ENCODE peak calls at places on chromosomes 7 and 10, in four cellular contexts. S is dorsolateral prefrontal cortex, E is left ventricle myocardium inferior, I is cardiac fibroblast. T is an unnamed sample.
A peak's percentile ranks its signal among the peaks of the same experiment; 100 is the strongest.

GRCh38 chr10:69152002-69152401 is 28.0 kb downstream of the VPS26A start:
- DNase-seq in E (no peak), S (no peak), I (no peak), T (no peak)

GRCh38 chr10:59432207-59432900 is 70.0 kb upstream of the FAM13C start:
- DNase-seq in S (no peak), I (peak; percentile 48), E (no peak), T (no peak)

GRCh38 chr10:22476601-22477364 is 131.5 kb downstream of the SPAG6 start:
- DNase-seq in S (no peak), I (no peak), E (no peak), T (no peak)

GRCh38 chr7:81715984-81716588 is 53.8 kb downstream of the HGF start:
- DNase-seq in S (no peak), E (no peak), I (peak; percentile 80), T (no peak)

GRCh38 chr10:62451606-62451965 is 77.4 kb downstream of the ZNF365 start:
- DNase-seq in E (no peak), I (no peak), S (no peak), T (no peak)

GRCh38 chr7:38824948-38825347 is 84.0 kb downstream of the VPS41 start:
- DNase-seq in E (no peak), I (no peak), S (no peak), T (no peak)

GRCh38 chr10:1050145-1050544 is 1.2 kb upstream of the IDI1 start:
- DNase-seq in E (no peak), S (no peak), I (peak; percentile 34), T (no peak)

GRCh38 chr10:84224411-84225028 is 824 bp downstream of the LRIT2 start:
- DNase-seq in E (no peak), S (no peak), I (no peak), T (no peak)

GRCh38 chr10:48791267-48791928 is 106.7 kb downstream of the WDFY4 start:
- DNase-seq in E (no peak), S (no peak), I (no peak), T (no peak)

DNA sequence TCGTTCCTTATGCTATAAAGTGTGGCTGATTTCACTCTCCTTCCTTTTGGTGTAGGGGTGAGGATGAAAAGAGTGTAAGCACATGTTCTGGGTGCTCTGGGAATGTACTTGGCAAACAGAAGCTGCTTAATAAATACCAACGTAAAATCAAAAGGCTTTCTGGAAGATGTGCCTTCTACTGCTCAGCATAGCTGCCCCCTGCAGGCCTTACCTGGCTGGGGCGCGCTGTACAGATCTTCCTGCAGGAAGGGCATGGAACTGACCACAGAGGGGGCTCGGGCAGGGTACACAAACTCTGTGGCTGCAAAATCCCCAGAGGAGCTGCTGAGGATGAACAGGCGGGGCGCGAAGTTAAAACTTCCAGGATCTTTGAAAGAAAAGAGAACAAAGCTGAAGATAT is 169.4 kb downstream of the SVIL start:
- DNase-seq in E (no peak), I (no peak), S (no peak), T (no peak)
- TF ChIP-seq CTCF in E (peak; percentile 19), I (peak; percentile 34), S (no peak), T (peak; percentile 26)

GRCh38 chr10:73865107-73865458 is 9.3 kb downstream of the CAMK2G start:
- DNase-seq in I (no peak), S (no peak), E (no peak), T (no peak)

GRCh38 chr10:73864229-73864628 is 10.1 kb downstream of the CAMK2G start:
- DNase-seq in S (no peak), I (no peak), E (no peak), T (no peak)

GRCh38 chr10:73866621-73867020 is 7.7 kb downstream of the CAMK2G start:
- DNase-seq in I (no peak), E (no peak), S (no peak), T (no peak)

GRCh38 chr10:73867126-73867807 is 7.1 kb downstream of the CAMK2G start:
- DNase-seq in S (no peak), I (no peak), E (no peak), T (no peak)

DNA sequence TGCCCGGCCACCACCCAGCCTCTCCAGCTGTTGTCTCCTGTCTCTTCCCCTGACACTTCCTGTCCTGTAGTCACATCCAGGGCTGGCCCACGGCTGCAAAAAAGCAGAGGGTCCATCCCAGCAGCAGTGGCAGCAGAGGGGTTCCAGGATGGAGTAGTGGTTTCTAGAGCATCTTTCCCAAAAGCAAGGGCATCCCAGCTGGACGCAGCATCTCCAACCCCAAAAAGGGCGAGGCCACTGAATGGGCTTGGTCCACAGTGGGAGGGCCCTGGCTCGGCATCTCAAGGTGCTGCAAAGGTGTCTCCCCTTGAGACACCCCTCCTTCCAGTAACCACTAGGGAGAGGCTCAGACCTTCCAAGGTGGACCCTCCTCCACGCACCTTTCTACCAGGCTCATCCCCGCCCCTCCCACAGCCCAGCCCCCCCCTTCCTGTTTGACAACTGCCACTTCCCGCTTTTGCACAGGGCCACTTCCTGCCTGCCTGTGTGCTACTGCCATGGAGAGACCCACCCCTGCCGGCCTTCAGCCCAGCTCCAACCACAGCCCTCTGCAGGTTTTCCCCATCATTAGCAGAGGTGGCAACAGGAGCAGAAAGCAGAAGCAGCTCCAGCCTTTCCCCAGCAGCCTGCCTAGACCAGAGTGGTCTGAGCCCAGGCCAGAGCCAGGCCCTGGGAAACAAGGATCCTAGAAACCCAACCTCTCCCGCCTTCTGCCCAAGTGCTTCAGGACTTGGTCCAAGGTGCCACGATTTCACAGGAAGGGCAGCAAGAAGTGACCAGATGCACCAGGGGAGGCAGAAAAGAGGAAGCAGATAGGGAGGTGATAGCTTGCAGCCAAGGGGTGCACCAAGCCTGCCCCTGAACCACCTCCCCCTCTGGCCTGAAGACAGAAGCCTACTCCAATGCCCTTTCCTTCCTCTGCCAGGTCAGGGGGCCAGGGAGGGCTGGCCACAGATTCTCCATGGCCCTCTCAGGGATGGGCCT is 8.6 kb downstream of the CAMK2G start:
- DNase-seq in E (peak; percentile 57), I (no peak), S (no peak), T (peak; percentile 75)
- H3K4me3 ChIP-seq in E (no peak overlapping the region), I (no peak overlapping the region), S (no peak overlapping the region), T (peak overlapping the region; percentile 10)

GRCh38 chr10:42552188-42553063 is 85.9 kb downstream of the ZNF33B start:
- DNase-seq in S (peak; percentile 95), E (peak; percentile 95), I (peak; percentile 98), T (peak; percentile 93)

GRCh38 chr10:42551582-42552187 is 86.7 kb downstream of the ZNF33B start:
- DNase-seq in E (no peak), I (peak; percentile 1), S (no peak), T (no peak)

GRCh38 chr10:42549851-42550250 is 88.5 kb downstream of the ZNF33B start:
- DNase-seq in I (no peak), E (no peak), S (no peak), T (no peak)

GRCh38 chr10:42556931-42557330 is 81.4 kb downstream of the ZNF33B start:
- DNase-seq in I (no peak), E (no peak), S (no peak), T (no peak)

DNA sequence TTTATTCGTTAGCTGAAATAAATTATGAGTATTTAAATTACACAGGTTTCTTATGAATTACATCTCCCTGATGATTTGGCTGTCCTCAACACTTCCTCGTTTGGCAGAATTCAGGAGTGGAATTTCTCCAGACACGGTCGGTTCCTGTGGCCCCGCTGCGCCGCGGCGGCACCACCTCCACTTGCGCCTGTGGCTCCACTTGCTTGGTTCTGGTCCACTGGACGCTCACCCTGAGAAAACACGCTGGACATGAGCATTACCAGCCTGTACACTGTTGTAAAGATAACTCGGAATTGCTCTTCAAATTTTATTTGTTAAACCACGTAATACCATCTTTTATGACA is 85.3 kb downstream of the ZNF33B start:
- DNase-seq in S (peak; percentile 14), E (peak; percentile 23), I (no peak), T (no peak)
- TF ChIP-seq CTCF in S (no peak), E (no peak), I (no peak), T (no peak)

GRCh38 chr10:60735244-60735643 is 43.0 kb upstream of the CDK1 start:
- DNase-seq in S (no peak), I (no peak), E (no peak), T (no peak)
- H3K4me3 ChIP-seq in S (no peak overlapping the region), I (no peak overlapping the region), E (no peak overlapping the region), T (no peak overlapping the region)

DNA sequence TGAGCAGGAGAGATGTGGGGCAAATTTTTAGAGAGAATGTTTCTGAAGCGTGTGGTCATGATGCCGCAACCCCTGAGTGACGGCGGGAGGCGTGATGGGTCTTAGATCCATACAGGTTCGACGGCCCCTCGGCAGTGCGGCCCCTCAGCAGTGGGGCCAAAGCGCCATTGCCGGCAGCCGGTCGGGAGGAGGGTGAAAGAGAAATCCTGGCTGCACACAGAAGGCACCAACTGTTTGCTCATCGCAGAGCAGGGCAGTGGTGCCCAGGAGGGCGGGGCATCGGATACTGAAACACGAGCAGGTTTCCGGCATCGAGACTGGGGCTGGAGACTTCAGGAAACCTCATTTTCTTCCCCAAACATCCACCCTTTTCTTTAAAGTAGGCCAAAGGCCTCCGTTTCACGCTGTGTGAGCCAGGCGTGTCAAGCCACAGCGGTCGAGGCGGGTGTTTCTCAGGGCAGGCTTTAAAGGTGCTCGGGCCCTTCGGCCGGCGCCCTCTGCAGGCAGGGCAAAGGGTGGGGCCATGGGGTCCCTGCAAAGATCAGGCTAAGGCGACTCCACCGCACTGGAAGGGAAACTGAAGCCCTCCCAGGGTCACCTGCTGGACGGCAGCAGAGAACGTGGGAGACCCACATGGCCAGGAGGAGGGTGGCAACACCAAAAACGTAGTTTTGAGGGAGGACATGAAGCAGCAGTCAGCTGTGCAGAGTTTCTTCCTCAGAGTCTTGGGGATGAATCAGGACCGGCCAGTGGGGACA is 42.0 kb upstream of the PPP2R2D start:
- DNase-seq in S (no peak), I (no peak), E (no peak), T (no peak)
- TF ChIP-seq CTCF in S (no peak), I (no peak), E (no peak), T (no peak)

DNA sequence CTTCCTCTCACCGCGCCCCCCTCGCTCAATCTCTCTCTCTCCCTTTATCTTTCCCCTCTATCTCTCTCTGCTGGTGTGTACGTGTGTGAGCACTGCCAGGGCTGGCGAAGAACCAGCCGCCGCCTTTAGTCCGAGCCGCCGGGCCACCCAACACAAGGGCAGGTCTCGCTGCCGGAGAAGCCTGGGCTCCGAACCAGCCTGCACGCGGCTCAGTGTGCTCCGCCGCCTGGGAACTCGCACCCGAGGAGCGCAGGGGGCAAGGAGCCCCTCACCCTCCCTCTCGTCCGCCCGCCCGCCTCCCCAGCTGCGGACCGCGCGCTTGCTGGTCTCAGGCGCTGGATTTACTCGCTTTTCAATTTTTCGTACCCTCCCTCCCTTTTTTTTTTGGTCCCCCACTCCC is 1.7 kb downstream of the NXPH1 start:
- DNase-seq in S (no peak), I (no peak), E (no peak), T (no peak)
- H3K4me3 ChIP-seq in S (peak overlapping the region; percentile 29), I (no peak overlapping the region), E (no peak overlapping the region), T (no peak overlapping the region)

T was measured in GM06990.